ENCODE peak calls at places on chromosomes 4 and X, in six cellular contexts. F, J, E, A, M and L are unnamed samples.

GRCh38 chrX:85922821-85923220 is 124.5 kb downstream of the CHM start:
- DNase-seq in F (no peak), J (no peak), A (no peak), M (no peak), E (peak; percentile 88), L (peak; percentile 62)

GRCh38 chr4:77036206-77036605 is 39.6 kb downstream of the CCNI start:
- DNase-seq in J (no peak), F (no peak), E (peak; percentile 95), M (no peak), A (no peak), L (peak; percentile 21)

GRCh38 chr4:189092596-189092995 is 848.1 kb upstream of the FRG1 start:
- DNase-seq in M (no peak), A (no peak), E (peak; percentile 30), J (no peak), F (no peak), L (no peak)

GRCh38 chr4:13635281-13635799 is 7.8 kb upstream of the BOD1L1 start:
- DNase-seq in M (no peak), A (no peak), F (no peak), E (no peak), J (no peak), L (no peak)

GRCh38 chr4:48968814-48969213 is 17.3 kb upstream of the CWH43 start:
- DNase-seq in A (no peak), F (no peak), E (peak; percentile 81), J (no peak), M (no peak), L (peak; percentile 96)

GRCh38 chr4:82913305-82913704 is 12.8 kb downstream of the THAP9 start:
- DNase-seq in A (no peak), J (no peak), M (no peak), E (no peak), F (no peak), L (no peak)

GRCh38 chrX:85828771-85829170 is 218.6 kb downstream of the CHM start:
- DNase-seq in J (no peak), F (no peak), A (no peak), M (no peak), E (no peak), L (no peak)

GRCh38 chrX:153870791-153871360 is 15.1 kb downstream of the L1CAM start:
- DNase-seq in A (no peak), E (no peak), J (no peak), F (no peak), M (no peak), L (no peak)

GRCh38 chrX:136030357-136031225 is 45.4 kb downstream of the SLC9A6 start:
- DNase-seq in J (no peak), M (no peak), F (peak; percentile 88), E (peak; percentile 78), A (peak; percentile 36), L (no peak)

GRCh38 chr4:879730-880079 is 52.4 kb downstream of the GAK start:
- DNase-seq in F (no peak), E (no peak), M (no peak), J (no peak), A (no peak), L (no peak)

GRCh38 chr4:98358630-98359248 is 97.6 kb downstream of the RAP1GDS1 start:
- DNase-seq in A (no peak), M (no peak), F (no peak), J (no peak), E (no peak), L (no peak)

GRCh38 chrX:115174548-115174947 is 14.7 kb upstream of the RBMXL3 start:
- DNase-seq in M (no peak), E (peak; percentile 1), J (no peak), F (no peak), A (no peak), L (no peak)

GRCh38 chr4:70670332-70671014 is 4.2 kb upstream of the JCHAIN start:
- DNase-seq in F (no peak), M (no peak), J (no peak), A (no peak), E (peak; percentile 16), L (peak; percentile 33)

GRCh38 chr4:105327222-105327621 is 146.6 kb downstream of the PPA2 start:
- DNase-seq in F (no peak), E (no peak), M (no peak), J (no peak), A (no peak), L (no peak)

GRCh38 chr4:137083571-137083970 is 448.7 kb downstream of the PCDH18 start:
- DNase-seq in E (peak; percentile 76), A (no peak), M (no peak), F (no peak), J (no peak), L (no peak)

GRCh38 chr4:169385356-169385755 is 114.6 kb upstream of the SH3RF1 start:
- DNase-seq in E (peak; percentile 80), J (no peak), M (no peak), A (no peak), F (no peak), L (no peak)

GRCh38 chrX:18961686-18962085 is 22.2 kb downstream of the PHKA2 start:
- DNase-seq in E (peak; percentile 35), F (no peak), A (no peak), M (no peak), J (no peak), L (no peak)

GRCh38 chrX:136067946-136068345 is 79.4 kb upstream of the FHL1 start:
- DNase-seq in A (no peak), F (peak; percentile 79), E (no peak), M (no peak), J (no peak), L (no peak)

GRCh38 chr4:146647615-146648383 is 9.1 kb downstream of the POU4F2 start:
- DNase-seq in E (no peak), F (no peak), M (no peak), J (no peak), A (no peak), L (no peak)

GRCh38 chrX:2507904-2508630 is 7.3 kb upstream of the DHRSX start:
- DNase-seq in J (no peak), M (no peak), A (peak; percentile 35), E (no peak), F (no peak), L (no peak)

GRCh38 chrX:12975999-12976558 is 1.2 kb downstream of the TMSB4X start:
- DNase-seq in F (peak; percentile 63), M (peak; percentile 25), J (peak; percentile 40), E (peak; percentile 52), A (no peak), L (peak; percentile 34)

GRCh38 chrX:13721819-13722527 is 12.4 kb downstream of the TRAPPC2 start:
- DNase-seq in F (no peak), A (no peak), E (peak; percentile 80), J (no peak), M (no peak), L (peak; percentile 36)

GRCh38 chr4:45770958-45771357 is 352.9 kb downstream of the GABRG1 start:
- DNase-seq in J (no peak), F (no peak), M (no peak), E (no peak), A (no peak), L (no peak)
- TF ChIP-seq CTCF in J (no peak), F (no peak), M (no peak), E (no peak), A (no peak), L (no peak)

DNA sequence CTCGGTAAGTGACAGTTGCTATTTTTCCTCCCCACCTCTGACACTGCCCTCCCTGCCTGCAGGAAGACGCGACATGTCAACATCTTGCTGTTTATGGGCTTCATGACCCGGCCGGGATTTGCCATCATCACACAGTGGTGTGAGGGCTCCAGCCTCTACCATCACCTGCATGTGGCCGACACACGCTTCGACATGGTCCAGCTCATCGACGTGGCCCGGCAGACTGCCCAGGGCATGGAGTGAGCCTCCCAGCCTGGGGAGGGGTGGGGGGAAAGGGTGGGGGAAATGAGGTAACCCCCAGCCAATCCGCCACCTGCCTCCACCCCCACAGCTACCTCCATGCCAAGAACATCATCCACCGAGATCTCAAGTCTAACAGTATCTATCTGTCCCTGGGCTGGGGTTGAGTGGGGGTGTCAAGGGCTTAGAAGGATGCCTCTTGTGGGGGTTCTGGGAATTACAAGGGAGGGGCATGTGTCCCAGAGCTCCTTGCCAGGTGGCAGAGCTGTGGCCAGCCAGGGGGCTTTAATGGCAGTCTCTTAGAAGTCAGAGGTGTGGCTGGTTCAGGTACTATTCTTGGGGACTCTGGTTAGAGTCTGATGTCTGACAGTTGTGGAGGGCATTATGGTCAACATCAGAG is 7.8 kb downstream of the ARAF start:
- DNase-seq in F (no peak), E (no peak), J (no peak), A (no peak), M (peak; percentile 14), L (peak; percentile 29)
- TF ChIP-seq CTCF in F (peak; percentile 20), E (peak; percentile 16), J (peak; percentile 14), A (peak; percentile 36), M (peak; percentile 35), L (peak; percentile 40)

GRCh38 chr4:157804986-157805385 is 367.8 kb downstream of the GASK1B start:
- DNase-seq in F (no peak), J (no peak), E (peak; percentile 1), A (no peak), M (no peak), L (peak; percentile 46)
- TF ChIP-seq CTCF in F (peak; percentile 27), J (peak; percentile 18), E (no peak), A (peak; percentile 31), M (peak; percentile 56), L (peak; percentile 66)

DNA sequence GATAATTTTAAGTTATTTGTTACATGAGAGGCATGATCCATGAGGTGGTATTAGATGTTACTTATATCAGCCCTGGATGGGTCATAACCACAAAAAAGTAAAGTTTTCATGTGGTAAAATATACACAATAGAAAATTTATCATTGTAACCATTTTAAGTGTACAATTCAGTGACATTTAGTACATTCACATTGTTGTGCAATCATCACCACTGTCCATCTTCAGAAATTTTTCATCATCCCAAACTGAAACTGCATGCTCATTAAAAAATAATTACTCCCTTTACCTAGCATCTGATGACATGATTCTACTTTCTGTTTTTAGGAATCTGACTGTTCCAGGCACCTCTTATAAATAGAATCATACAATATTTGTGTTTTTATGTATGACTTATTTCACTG is 11.2 kb downstream of the GK2 start:
- DNase-seq in F (no peak), E (no peak), J (no peak), M (no peak), A (no peak), L (no peak)
- TF ChIP-seq CTCF in F (no peak), E (no peak), J (no peak), M (no peak), A (no peak), L (no peak)

GRCh38 chr4:108159845-108160244 is 8.9 kb downstream of the LEF1 start:
- DNase-seq in J (no peak), A (no peak), M (no peak), E (no peak), F (no peak), L (no peak)

GRCh38 chr4:108157655-108158054 is 11.1 kb downstream of the LEF1 start:
- DNase-seq in E (no peak), A (no peak), M (no peak), F (no peak), J (no peak), L (no peak)

GRCh38 chr4:108152980-108153379 is 15.8 kb downstream of the LEF1 start:
- DNase-seq in M (no peak), E (no peak), J (no peak), F (no peak), A (no peak), L (no peak)

GRCh38 chr4:108156391-108156790 is 12.3 kb downstream of the LEF1 start:
- DNase-seq in E (no peak), J (no peak), A (no peak), M (no peak), F (no peak), L (no peak)

GRCh38 chr4:108155373-108155772 is 13.4 kb downstream of the LEF1 start:
- DNase-seq in J (no peak), E (peak; percentile 32), A (no peak), F (no peak), M (no peak), L (peak; percentile 42)
- TF ChIP-seq CTCF in J (no peak), E (no peak), A (no peak), F (no peak), M (no peak), L (no peak)

GRCh38 chr4:155759372-155760252 is 791 bp downstream of the GUCY1B1 start:
- DNase-seq in M (peak; percentile 50), J (peak; percentile 25), A (peak; percentile 23), E (peak; percentile 61), F (peak; percentile 76), L (peak; percentile 29)
- TF ChIP-seq CTCF in M (peak; percentile 33), J (no peak), A (no peak), E (no peak), F (peak; percentile 5), L (no peak)